ENCODE peak calls at places on chromosomes 1 and 21, in eight cellular contexts. P is kidney epithelial cell, G is cardiac fibroblast, I is A673, K is AG09319, Y is OCI-LY7, L is WTC11, R is dorsolateral prefrontal cortex. S is an unnamed sample.

GRCh38 chr1:41504126-41505035 is 19.9 kb upstream of the EDN2 start:
- DNase-seq in P (no peak), G (peak; percentile 64), I (peak; percentile 66), K (peak; percentile 27), Y (no peak), L (no peak), R (no peak), S (no peak)

GRCh38 chr1:201229771-201230635 is 39.4 kb downstream of the IGFN1 start:
- DNase-seq in P (no peak), G (peak; percentile 57), I (no peak), K (no peak), Y (no peak), L (no peak), R (no peak), S (no peak)

GRCh38 chr1:39995973-39996393 is 41.0 kb downstream of the MFSD2A start:
- DNase-seq in P (no peak), G (no peak), I (no peak), K (no peak), Y (peak; percentile 89), L (no peak), R (no peak), S (peak; percentile 81)

GRCh38 chr1:248421384-248421783 is 18.5 kb downstream of the OR2T1 start:
- DNase-seq in P (no peak), G (peak; percentile 16), I (peak; percentile 1), K (no peak), Y (peak; percentile 8), L (no peak), R (no peak), S (no peak)

GRCh38 chr1:114270255-114271117 is 116.8 kb upstream of the SYT6 start:
- DNase-seq in P (no peak), G (no peak), I (no peak), K (no peak), Y (no peak), L (no peak), R (no peak), S (no peak)

GRCh38 chr1:33577663-33578062 is 105.2 kb downstream of the ZSCAN20 start:
- DNase-seq in P (no peak), G (no peak), I (no peak), K (no peak), Y (no peak), L (no peak), R (no peak), S (no peak)

GRCh38 chr1:3483801-3484444 is 29.5 kb downstream of the ARHGEF16 start:
- DNase-seq in P (no peak), G (peak; percentile 28), I (peak; percentile 53), K (no peak), Y (peak; percentile 39), L (peak; percentile 88), R (no peak), S (peak; percentile 79)

GRCh38 chr1:156025873-156026272 is 5.1 kb upstream of the SSR2 start:
- DNase-seq in P (no peak), G (peak; percentile 49), I (peak; percentile 78), K (no peak), Y (peak; percentile 58), L (peak; percentile 72), R (no peak), S (peak; percentile 67)

GRCh38 chr1:13708380-13709010 is 8.5 kb downstream of the PRDM2 start:
- DNase-seq in P (no peak), G (no peak), I (no peak), K (no peak), Y (no peak), L (no peak), R (no peak), S (no peak)

GRCh38 chr1:9242338-9242969 is 7.9 kb downstream of the H6PD start:
- DNase-seq in P (no peak), G (no peak), I (no peak), K (peak; percentile 29), Y (no peak), L (no peak), R (peak; percentile 80), S (no peak)

GRCh38 chr21:38208118-38208517 is 48.7 kb upstream of the KCNJ15 start:
- DNase-seq in P (no peak), G (no peak), I (no peak), K (no peak), Y (no peak), L (no peak), R (no peak), S (no peak)

GRCh38 chr21:43332872-43333300 is 94.0 kb downstream of the SIK1 start:
- DNase-seq in P (no peak), G (peak; percentile 19), I (no peak), K (no peak), Y (no peak), L (peak; percentile 28), R (no peak), S (no peak)

GRCh38 chr21:31354122-31354521 is 10.1 kb upstream of the TIAM1 start:
- DNase-seq in P (no peak), G (no peak), I (no peak), K (no peak), Y (no peak), L (no peak), R (no peak), S (no peak)

GRCh38 chr1:184539580-184539979 is 152.8 kb downstream of the C1orf21 start:
- DNase-seq in P (no peak), G (no peak), I (no peak), K (no peak), Y (no peak), L (no peak), R (no peak), S (no peak)

GRCh38 chr1:150257624-150258274 is at the start of gene CA14:
- DNase-seq in P (no peak), G (no peak), I (peak; percentile 57), K (no peak), Y (no peak), L (peak; percentile 65), R (peak; percentile 74), S (no peak)

GRCh38 chr1:229108598-229109201 is 162.2 kb upstream of the RAB4A start:
- DNase-seq in P (no peak), G (no peak), I (no peak), K (no peak), Y (peak; percentile 62), L (no peak), R (no peak), S (no peak)

GRCh38 chr1:210558302-210558701 is 229.6 kb downstream of the HHAT start:
- DNase-seq in P (no peak), G (no peak), I (peak; percentile 9), K (no peak), Y (no peak), L (no peak), R (no peak), S (no peak)

GRCh38 chr1:235689356-235689755 is 39.8 kb upstream of the GNG4 start:
- DNase-seq in P (no peak), G (no peak), I (no peak), K (no peak), Y (no peak), L (no peak), R (no peak), S (no peak)

GRCh38 chr1:39900662-39901485 is 843 bp downstream of the MYCL start:
- DNase-seq in P (no peak), G (peak; percentile 43), I (no peak), K (no peak), Y (no peak), L (peak; percentile 40), R (no peak), S (peak; percentile 52)

GRCh38 chr21:35095859-35096291 is 46.8 kb upstream of the RUNX1 start:
- DNase-seq in P (no peak), G (peak; percentile 54), I (no peak), K (peak; percentile 49), Y (no peak), L (no peak), R (no peak), S (no peak)
- TF ChIP-seq CTCF in P (no peak), G (no peak), I (no peak), K (no peak), Y (no peak), L (no peak), R (no peak), S (no peak)

DNA sequence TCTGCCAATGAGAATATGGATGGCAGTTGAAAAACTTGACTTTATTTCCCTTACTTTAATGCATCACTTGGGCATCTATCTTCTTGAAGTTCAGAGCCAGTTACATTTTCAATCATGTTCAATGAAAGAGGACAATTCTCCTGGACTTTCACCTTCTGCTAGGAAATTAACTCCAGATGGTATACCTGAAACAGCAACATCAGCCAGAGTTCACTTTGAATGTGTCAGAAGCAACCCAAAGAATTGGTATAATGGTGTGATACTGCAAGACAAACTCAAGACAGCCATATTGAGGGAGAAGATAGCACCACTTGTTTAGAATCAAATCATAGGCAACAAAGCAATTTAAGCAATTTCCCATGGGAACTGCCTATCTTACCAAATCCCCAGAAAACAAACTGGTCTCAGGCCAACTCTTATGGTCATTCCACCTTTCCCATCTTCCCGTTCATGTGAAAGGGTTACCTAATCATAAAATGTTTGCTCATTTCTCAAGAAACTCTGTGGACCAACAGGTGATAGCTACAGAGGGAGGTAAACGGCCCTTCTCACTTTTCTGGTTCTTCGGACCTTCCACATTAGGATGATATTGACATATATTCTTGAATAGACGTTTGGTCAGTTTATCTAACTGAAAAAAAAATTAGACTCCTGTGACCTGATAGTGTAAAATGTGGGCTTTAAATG is 29.7 kb upstream of the C8B start:
- DNase-seq in P (no peak), G (no peak), I (no peak), K (no peak), Y (no peak), L (no peak), R (no peak), S (no peak)
- TF ChIP-seq CTCF in P (no peak), G (no peak), I (no peak), K (no peak), Y (no peak), L (no peak), R (no peak), S (no peak)

DNA sequence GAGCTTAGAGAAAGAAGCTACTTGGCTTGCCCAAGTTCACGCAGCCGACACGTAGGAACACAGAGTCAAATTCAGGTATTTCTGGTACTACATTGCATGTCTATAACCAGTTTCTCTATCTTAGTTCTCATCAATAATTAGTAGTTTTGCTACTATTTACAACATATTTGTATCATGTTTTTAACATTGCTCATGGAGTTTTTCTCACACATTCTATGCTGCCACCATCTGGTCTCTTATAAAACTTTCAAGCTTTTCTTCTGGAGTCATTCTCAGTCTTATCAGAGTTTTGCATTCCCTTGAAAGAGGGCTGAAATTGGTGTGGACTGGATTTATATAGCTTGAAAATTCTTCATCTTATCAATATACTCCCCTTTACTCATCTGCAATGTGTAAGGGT is 118.8 kb upstream of the PALMD start:
- DNase-seq in P (no peak), G (peak; percentile 56), I (peak; percentile 26), K (no peak), Y (no peak), L (no peak), R (no peak), S (no peak)
- TF ChIP-seq CTCF in P (peak; percentile 41), G (peak; percentile 34), I (peak; percentile 52), K (peak; percentile 38), Y (peak; percentile 57), L (no peak), R (peak; percentile 55), S (no peak)

DNA sequence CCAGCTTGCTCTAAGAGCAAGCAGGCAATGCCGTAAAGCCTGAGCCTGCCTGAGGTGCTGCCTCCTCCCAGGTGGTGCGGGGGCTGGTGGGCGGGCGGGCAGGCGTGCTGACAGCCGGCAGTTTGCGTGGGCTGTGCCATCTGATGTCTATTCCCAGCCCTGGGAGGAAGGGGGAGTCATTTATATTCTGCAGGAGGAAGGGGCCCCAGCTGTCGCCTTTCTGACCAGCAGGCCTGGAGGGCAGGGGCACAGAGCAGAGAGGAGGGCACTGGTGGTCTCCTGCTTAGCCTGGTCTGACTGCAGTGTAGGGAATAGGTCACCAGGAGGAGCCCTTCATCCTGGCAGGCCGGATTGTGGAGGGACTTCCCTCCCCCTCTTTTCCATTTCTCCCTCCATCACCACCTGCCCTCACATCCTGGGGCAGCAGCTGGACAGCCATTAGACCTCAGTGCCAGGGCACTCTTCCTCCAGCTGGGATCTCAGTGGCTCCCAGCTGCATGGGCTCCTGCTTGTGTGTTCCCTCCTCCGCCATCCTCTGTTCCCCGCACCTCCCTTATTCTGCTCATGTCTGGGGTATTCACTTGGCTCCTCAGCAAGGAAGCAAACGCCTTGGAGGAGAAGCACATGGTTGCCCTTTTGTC is 4.4 kb downstream of the CYB561D1 start:
- DNase-seq in P (no peak), G (peak; percentile 36), I (no peak), K (no peak), Y (peak; percentile 29), L (peak; percentile 80), R (no peak), S (no peak)
- TF ChIP-seq CTCF in P (peak; percentile 73), G (peak; percentile 77), I (peak; percentile 59), K (peak; percentile 61), Y (peak; percentile 66), L (peak; percentile 69), R (peak; percentile 62), S (peak; percentile 39)

S was measured in GM20000.